ENCODE peak calls at places on chromosomes 6 and 20, in eight cellular contexts. A is hepatic stellate cell; R is left ventricle myocardium superior; Q is iris pigment epithelial cell; B is stimulated activated CD8-positive, alpha-beta memory T cell treated with anti-CD3 and anti-CD28 coated beads, Interleukin-15, amount 100 ng/mL, for 1 hour; U is left colon; N is neuronal stem cell; W is endothelial cell. P is an unnamed sample.

GRCh38 chr6:126546771-126547170 is 206.9 kb downstream of the CENPW start:
- DNase-seq in A (no peak), R (no peak), Q (no peak), B (no peak), U (no peak), N (no peak), W (no peak), P (no peak)

GRCh38 chr6:163260111-163260895 is 154.2 kb upstream of the QKI start:
- DNase-seq in A (no peak), R (peak), Q (peak), B (no peak), U (no peak), N (peak), W (no peak), P (no peak)

GRCh38 chr6:15595461-15596173 is 67.2 kb downstream of the DTNBP1 start:
- DNase-seq in A (no peak), R (peak), Q (peak), B (no peak), U (no peak), N (no peak), W (no peak), P (no peak)

GRCh38 chr6:160142115-160142715 is 20.6 kb downstream of the SLC22A1 start:
- DNase-seq in A (no peak), R (no peak), Q (no peak), B (no peak), U (no peak), N (no peak), W (no peak), P (no peak)

GRCh38 chr6:90186637-90187361 is 109.8 kb downstream of the BACH2 start:
- DNase-seq in A (no peak), R (no peak), Q (no peak), B (no peak), U (no peak), N (no peak), W (no peak), P (no peak)

GRCh38 chr6:111657146-111657545 is 51.5 kb upstream of the TRAF3IP2 start:
- DNase-seq in A (peak), R (no peak), Q (peak), B (no peak), U (no peak), N (no peak), W (no peak), P (no peak)

GRCh38 chr6:35568967-35569606 is 56.4 kb upstream of the TULP1 start:
- DNase-seq in A (no peak), R (peak), Q (no peak), B (no peak), U (peak), N (no peak), W (peak), P (peak)

GRCh38 chr6:46989384-46989783 is 52.7 kb downstream of the ADGRF1 start:
- DNase-seq in A (no peak), R (no peak), Q (no peak), B (no peak), U (no peak), N (no peak), W (no peak), P (peak)

GRCh38 chr20:1893721-1894470 is 1.3 kb upstream of the SIRPA start:
- DNase-seq in A (no peak), R (no peak), Q (no peak), B (no peak), U (no peak), N (no peak), W (no peak), P (no peak)

GRCh38 chr6:148972481-148972880 is 225.7 kb downstream of the UST start:
- DNase-seq in A (no peak), R (peak), Q (peak), B (peak), U (peak), N (no peak), W (peak), P (peak)

GRCh38 chr20:46213946-46214830 is 94.1 kb downstream of the CDH22 start:
- DNase-seq in A (no peak), R (no peak), Q (no peak), B (no peak), U (no peak), N (no peak), W (no peak), P (no peak)

GRCh38 chr6:138161434-138162103 is at the start of gene ARFGEF3:
- DNase-seq in A (peak), R (peak), Q (peak), B (peak), U (peak), N (peak), W (peak), P (peak)

GRCh38 chr20:58577139-58577806 is 62.1 kb upstream of the APCDD1L start:
- DNase-seq in A (no peak), R (no peak), Q (no peak), B (no peak), U (no peak), N (no peak), W (no peak), P (no peak)

GRCh38 chr20:62437985-62438384 is 10.6 kb upstream of the RBBP8NL start:
- DNase-seq in A (no peak), R (peak), Q (no peak), B (no peak), U (no peak), N (no peak), W (no peak), P (no peak)

GRCh38 chr6:6277418-6277817 is 43.0 kb downstream of the F13A1 start:
- DNase-seq in A (no peak), R (no peak), Q (peak), B (no peak), U (no peak), N (no peak), W (no peak), P (no peak)

GRCh38 chr6:7261030-7261841 is 51.8 kb downstream of the SSR1 start:
- DNase-seq in A (peak), R (peak), Q (peak), B (no peak), U (peak), N (peak), W (peak), P (peak)

GRCh38 chr6:112289039-112289566 is 34.7 kb upstream of the LAMA4 start:
- DNase-seq in A (no peak), R (peak), Q (peak), B (no peak), U (peak), N (no peak), W (no peak), P (peak)

GRCh38 chr6:3741477-3741871 is 10.0 kb downstream of the PXDC1 start:
- DNase-seq in A (no peak), R (no peak), Q (no peak), B (no peak), U (no peak), N (no peak), W (no peak), P (peak)

GRCh38 chr6:111973897-111974639 is 79.8 kb upstream of the CCN6 start:
- DNase-seq in A (no peak), R (no peak), Q (peak), B (no peak), U (no peak), N (no peak), W (no peak), P (no peak)

GRCh38 chr6:46949662-46950280 is 28.0 kb upstream of the ADGRF5 start:
- DNase-seq in A (no peak), R (peak), Q (no peak), B (no peak), U (peak), N (no peak), W (no peak), P (peak)

GRCh38 chr20:46945465-46945864 is 50.8 kb downstream of the EYA2 start:
- DNase-seq in A (no peak), R (no peak), Q (no peak), B (no peak), U (no peak), N (no peak), W (no peak), P (no peak)

GRCh38 chr20:1154224-1154623 is 30.6 kb downstream of the TMEM74B start:
- DNase-seq in A (no peak), R (no peak), Q (no peak), B (no peak), U (no peak), N (no peak), W (no peak), P (no peak)

GRCh38 chr6:107489636-107490567 is at the start of gene SOBP:
- DNase-seq in A (peak), R (peak), Q (peak), B (no peak), U (peak), N (peak), W (peak), P (peak)

GRCh38 chr6:38079107-38079506 is 259.6 kb downstream of the ZFAND3 start:
- DNase-seq in A (no peak), R (no peak), Q (no peak), B (no peak), U (no peak), N (no peak), W (no peak), P (no peak)

GRCh38 chr6:148186916-148187315 is 155.7 kb upstream of the SASH1 start:
- DNase-seq in A (no peak), R (no peak), Q (no peak), B (no peak), U (no peak), N (no peak), W (no peak), P (no peak)

GRCh38 chr6:119627908-119628669 is 278.5 kb upstream of the MAN1A1 start:
- DNase-seq in A (no peak), R (no peak), Q (no peak), B (no peak), U (no peak), N (no peak), W (no peak), P (no peak)

GRCh38 chr6:136846046-136846445 is 23.7 kb downstream of the PEX7 start:
- DNase-seq in A (peak), R (no peak), Q (peak), B (no peak), U (peak), N (peak), W (peak), P (peak)

GRCh38 chr6:127637830-127638229 is 60.9 kb downstream of the C6orf58 start:
- DNase-seq in A (no peak), R (no peak), Q (peak), B (no peak), U (no peak), N (no peak), W (no peak), P (no peak)

GRCh38 chr6:109230444-109230843 is 135.1 kb downstream of the CEP57L1 start:
- DNase-seq in A (no peak), R (no peak), Q (no peak), B (no peak), U (peak), N (no peak), W (no peak), P (peak)

GRCh38 chr6:49565855-49566254 is 15.4 kb downstream of the C6orf141 start:
- DNase-seq in A (no peak), R (no peak), Q (peak), B (no peak), U (no peak), N (no peak), W (no peak), P (no peak)